ENCODE peak calls at places on chromosomes 16 and 17, in nine cellular contexts. One of them, this sample, is unnamed. For H3K4me1, the result is how much of the 10 kb centered on the place peaks cover.

GRCh38 chr16:19765860-19766553 is 47.9 kb downstream of the IQCK start:
- DNase-seq in astrocyte: no peak
- DNase-seq in psoas muscle: peak
- DNase-seq in uterus: no peak
- DNase-seq in HCT116: no peak
- DNase-seq in tibial artery: peak
- DNase-seq in transverse colon: peak
- DNase-seq in CD8-positive, alpha-beta memory T cell: no peak
- DNase-seq in small intestine: no peak
- DNase-seq in this sample: no peak

GRCh38 chr17:11366451-11366850 is 125.4 kb downstream of the SHISA6 start:
- DNase-seq in astrocyte: no peak
- DNase-seq in psoas muscle: no peak
- DNase-seq in uterus: no peak
- DNase-seq in HCT116: no peak
- DNase-seq in tibial artery: no peak
- DNase-seq in transverse colon: no peak
- DNase-seq in CD8-positive, alpha-beta memory T cell: no peak
- DNase-seq in small intestine: no peak
- DNase-seq in this sample: no peak

GRCh38 chr17:522912-523311 is 170.3 kb upstream of the RPH3AL start:
- DNase-seq in astrocyte: no peak
- DNase-seq in psoas muscle: no peak
- DNase-seq in uterus: no peak
- DNase-seq in HCT116: no peak
- DNase-seq in tibial artery: no peak
- DNase-seq in transverse colon: no peak
- DNase-seq in CD8-positive, alpha-beta memory T cell: no peak
- DNase-seq in small intestine: no peak
- DNase-seq in this sample: no peak

GRCh38 chr17:81871387-81872120 is 417 bp upstream of the ARHGDIA start:
- DNase-seq in astrocyte: peak
- DNase-seq in psoas muscle: peak
- DNase-seq in uterus: peak
- DNase-seq in HCT116: peak
- DNase-seq in tibial artery: peak
- DNase-seq in transverse colon: peak
- DNase-seq in CD8-positive, alpha-beta memory T cell: peak
- DNase-seq in small intestine: peak
- DNase-seq in this sample: peak

GRCh38 chr16:86078121-86078600 is 179.2 kb downstream of the IRF8 start:
- DNase-seq in astrocyte: peak
- DNase-seq in psoas muscle: no peak
- DNase-seq in uterus: no peak
- DNase-seq in HCT116: no peak
- DNase-seq in tibial artery: peak
- DNase-seq in transverse colon: peak
- DNase-seq in CD8-positive, alpha-beta memory T cell: no peak
- DNase-seq in small intestine: no peak
- DNase-seq in this sample: no peak

GRCh38 chr16:79801550-79802090 is 201.1 kb upstream of the MAF start:
- DNase-seq in astrocyte: peak
- DNase-seq in psoas muscle: no peak
- DNase-seq in uterus: no peak
- DNase-seq in HCT116: no peak
- DNase-seq in tibial artery: no peak
- DNase-seq in transverse colon: no peak
- DNase-seq in CD8-positive, alpha-beta memory T cell: no peak
- DNase-seq in small intestine: no peak
- DNase-seq in this sample: no peak

GRCh38 chr16:83336630-83337029 is 471.1 kb upstream of the HSBP1 start:
- DNase-seq in astrocyte: peak
- DNase-seq in psoas muscle: no peak
- DNase-seq in uterus: no peak
- DNase-seq in HCT116: no peak
- DNase-seq in tibial artery: no peak
- DNase-seq in transverse colon: no peak
- DNase-seq in CD8-positive, alpha-beta memory T cell: no peak
- DNase-seq in small intestine: no peak
- DNase-seq in this sample: no peak

GRCh38 chr16:53913082-53913870 is 209.3 kb downstream of the FTO start:
- DNase-seq in astrocyte: peak
- DNase-seq in psoas muscle: no peak
- DNase-seq in uterus: peak
- DNase-seq in HCT116: no peak
- DNase-seq in tibial artery: no peak
- DNase-seq in transverse colon: peak
- DNase-seq in CD8-positive, alpha-beta memory T cell: no peak
- DNase-seq in small intestine: no peak
- DNase-seq in this sample: no peak

GRCh38 chr16:84332975-84333684 is 35.2 kb upstream of the ATP2C2 start:
- DNase-seq in astrocyte: no peak
- DNase-seq in psoas muscle: no peak
- DNase-seq in uterus: no peak
- DNase-seq in HCT116: no peak
- DNase-seq in tibial artery: no peak
- DNase-seq in transverse colon: peak
- DNase-seq in CD8-positive, alpha-beta memory T cell: no peak
- DNase-seq in small intestine: peak
- DNase-seq in this sample: no peak

GRCh38 chr17:14092808-14093207 is 23.5 kb downstream of the COX10 start:
- DNase-seq in astrocyte: no peak
- DNase-seq in psoas muscle: no peak
- DNase-seq in uterus: no peak
- DNase-seq in HCT116: no peak
- DNase-seq in tibial artery: no peak
- DNase-seq in transverse colon: no peak
- DNase-seq in CD8-positive, alpha-beta memory T cell: no peak
- DNase-seq in small intestine: peak
- DNase-seq in this sample: no peak

GRCh38 chr17:81331527-81332043 is 36.5 kb upstream of the SLC38A10 start:
- DNase-seq in astrocyte: no peak
- DNase-seq in psoas muscle: no peak
- DNase-seq in uterus: no peak
- DNase-seq in HCT116: no peak
- DNase-seq in tibial artery: no peak
- DNase-seq in transverse colon: no peak
- DNase-seq in CD8-positive, alpha-beta memory T cell: no peak
- DNase-seq in small intestine: peak
- DNase-seq in this sample: no peak

GRCh38 chr16:56866955-56867830 is 2.2 kb downstream of the SLC12A3 start:
- DNase-seq in astrocyte: peak
- DNase-seq in psoas muscle: no peak
- DNase-seq in uterus: peak
- DNase-seq in HCT116: peak
- DNase-seq in tibial artery: no peak
- DNase-seq in transverse colon: peak
- DNase-seq in CD8-positive, alpha-beta memory T cell: peak
- DNase-seq in small intestine: peak
- DNase-seq in this sample: peak

GRCh38 chr17:66541461-66542182 is 239.2 kb downstream of the PRKCA start:
- DNase-seq in astrocyte: peak
- DNase-seq in psoas muscle: no peak
- DNase-seq in uterus: no peak
- DNase-seq in HCT116: no peak
- DNase-seq in tibial artery: no peak
- DNase-seq in transverse colon: no peak
- DNase-seq in CD8-positive, alpha-beta memory T cell: no peak
- DNase-seq in small intestine: peak
- DNase-seq in this sample: no peak

GRCh38 chr17:77317091-77317519 is 176.3 kb downstream of the SEC14L1 start:
- DNase-seq in astrocyte: no peak
- DNase-seq in psoas muscle: no peak
- DNase-seq in uterus: no peak
- DNase-seq in HCT116: no peak
- DNase-seq in tibial artery: peak
- DNase-seq in transverse colon: peak
- DNase-seq in CD8-positive, alpha-beta memory T cell: no peak
- DNase-seq in small intestine: no peak
- DNase-seq in this sample: no peak

GRCh38 chr17:77315010-77315409 is 174.2 kb downstream of the SEC14L1 start:
- DNase-seq in astrocyte: no peak
- DNase-seq in psoas muscle: no peak
- DNase-seq in uterus: no peak
- DNase-seq in HCT116: no peak
- DNase-seq in tibial artery: no peak
- DNase-seq in transverse colon: peak
- DNase-seq in CD8-positive, alpha-beta memory T cell: no peak
- DNase-seq in small intestine: no peak
- DNase-seq in this sample: no peak

GRCh38 chr17:77316651-77317050 is 175.9 kb downstream of the SEC14L1 start:
- DNase-seq in astrocyte: no peak
- DNase-seq in psoas muscle: no peak
- DNase-seq in uterus: no peak
- DNase-seq in HCT116: no peak
- DNase-seq in tibial artery: no peak
- DNase-seq in transverse colon: peak
- DNase-seq in CD8-positive, alpha-beta memory T cell: no peak
- DNase-seq in small intestine: no peak
- DNase-seq in this sample: no peak

GRCh38 chr17:77315551-77316190 is 174.9 kb downstream of the SEC14L1 start:
- DNase-seq in astrocyte: no peak
- DNase-seq in psoas muscle: no peak
- DNase-seq in uterus: no peak
- DNase-seq in HCT116: no peak
- DNase-seq in tibial artery: peak
- DNase-seq in transverse colon: peak
- DNase-seq in CD8-positive, alpha-beta memory T cell: no peak
- DNase-seq in small intestine: no peak
- DNase-seq in this sample: no peak

DNA sequence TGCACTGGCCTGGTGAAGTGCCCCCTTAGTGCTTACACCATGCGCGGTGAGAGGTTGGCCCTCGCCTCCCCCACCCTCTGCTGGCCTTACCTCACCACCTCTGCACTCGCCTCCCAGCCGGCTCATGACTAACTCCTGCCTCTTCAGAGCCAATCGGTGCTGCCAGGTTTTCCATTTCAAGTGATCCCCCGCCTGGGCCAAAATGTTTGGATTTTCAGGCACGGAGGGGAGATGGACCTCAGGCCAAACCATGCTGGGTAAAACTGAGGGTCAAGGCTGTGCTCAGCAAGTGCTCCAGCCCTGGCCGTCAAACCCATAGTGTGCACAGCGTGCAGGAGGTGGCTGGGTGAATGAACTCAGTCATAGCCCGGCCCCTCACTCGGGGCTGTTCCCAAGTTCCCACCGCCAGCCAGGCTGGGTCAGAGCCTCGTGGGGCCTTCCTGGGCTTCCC is 175.4 kb downstream of the SEC14L1 start:
- DNase-seq in astrocyte: peak
- DNase-seq in psoas muscle: peak
- DNase-seq in uterus: peak
- DNase-seq in HCT116: no peak
- DNase-seq in tibial artery: peak
- DNase-seq in transverse colon: peak
- DNase-seq in CD8-positive, alpha-beta memory T cell: no peak
- DNase-seq in small intestine: no peak
- DNase-seq in this sample: no peak
- H3K4me1 ChIP-seq in astrocyte: half or more
- H3K4me1 ChIP-seq in psoas muscle: under half
- H3K4me1 ChIP-seq in uterus: under half
- H3K4me1 ChIP-seq in HCT116: under half
- H3K4me1 ChIP-seq in tibial artery: under half
- H3K4me1 ChIP-seq in transverse colon: under half
- H3K4me1 ChIP-seq in CD8-positive, alpha-beta memory T cell: under half
- H3K4me1 ChIP-seq in small intestine: under half
- H3K4me1 ChIP-seq in this sample: under half

GRCh38 chr16:74578838-74579237 is 28.1 kb downstream of the GLG1 start:
- DNase-seq in astrocyte: no peak
- DNase-seq in psoas muscle: no peak
- DNase-seq in uterus: no peak
- DNase-seq in HCT116: no peak
- DNase-seq in tibial artery: no peak
- DNase-seq in transverse colon: no peak
- DNase-seq in CD8-positive, alpha-beta memory T cell: no peak
- DNase-seq in small intestine: no peak
- DNase-seq in this sample: no peak

GRCh38 chr16:74578433-74578832 is 28.5 kb downstream of the GLG1 start:
- DNase-seq in astrocyte: no peak
- DNase-seq in psoas muscle: no peak
- DNase-seq in uterus: no peak
- DNase-seq in HCT116: peak
- DNase-seq in tibial artery: no peak
- DNase-seq in transverse colon: no peak
- DNase-seq in CD8-positive, alpha-beta memory T cell: no peak
- DNase-seq in small intestine: no peak
- DNase-seq in this sample: no peak

GRCh38 chr16:74575805-74576643 is 30.9 kb downstream of the GLG1 start:
- DNase-seq in astrocyte: no peak
- DNase-seq in psoas muscle: no peak
- DNase-seq in uterus: no peak
- DNase-seq in HCT116: no peak
- DNase-seq in tibial artery: no peak
- DNase-seq in transverse colon: no peak
- DNase-seq in CD8-positive, alpha-beta memory T cell: no peak
- DNase-seq in small intestine: no peak
- DNase-seq in this sample: no peak

GRCh38 chr16:74575175-74575804 is 31.6 kb downstream of the GLG1 start:
- DNase-seq in astrocyte: no peak
- DNase-seq in psoas muscle: no peak
- DNase-seq in uterus: no peak
- DNase-seq in HCT116: no peak
- DNase-seq in tibial artery: no peak
- DNase-seq in transverse colon: no peak
- DNase-seq in CD8-positive, alpha-beta memory T cell: no peak
- DNase-seq in small intestine: no peak
- DNase-seq in this sample: no peak

GRCh38 chr16:74577882-74578366 is 29.0 kb downstream of the GLG1 start:
- DNase-seq in astrocyte: peak
- DNase-seq in psoas muscle: no peak
- DNase-seq in uterus: no peak
- DNase-seq in HCT116: peak
- DNase-seq in tibial artery: no peak
- DNase-seq in transverse colon: no peak
- DNase-seq in CD8-positive, alpha-beta memory T cell: no peak
- DNase-seq in small intestine: no peak
- DNase-seq in this sample: no peak
- H3K27ac ChIP-seq in astrocyte: peak
- H3K27ac ChIP-seq in psoas muscle: peak
- H3K27ac ChIP-seq in uterus: no peak
- H3K27ac ChIP-seq in HCT116: peak
- H3K27ac ChIP-seq in tibial artery: no peak
- H3K27ac ChIP-seq in transverse colon: no peak
- H3K27ac ChIP-seq in CD8-positive, alpha-beta memory T cell: no peak
- H3K27ac ChIP-seq in small intestine: no peak
- H3K27ac ChIP-seq in this sample: peak

GRCh38 chr17:6019959-6020358 is 50.2 kb upstream of the WSCD1 start:
- DNase-seq in astrocyte: no peak
- DNase-seq in psoas muscle: no peak
- DNase-seq in uterus: no peak
- DNase-seq in HCT116: no peak
- DNase-seq in tibial artery: no peak
- DNase-seq in transverse colon: no peak
- DNase-seq in CD8-positive, alpha-beta memory T cell: no peak
- DNase-seq in small intestine: no peak
- DNase-seq in this sample: no peak
- H3K4me1 ChIP-seq in astrocyte: under half
- H3K4me1 ChIP-seq in psoas muscle: under half
- H3K4me1 ChIP-seq in uterus: under half
- H3K4me1 ChIP-seq in HCT116: under half
- H3K4me1 ChIP-seq in tibial artery: under half
- H3K4me1 ChIP-seq in transverse colon: under half
- H3K4me1 ChIP-seq in CD8-positive, alpha-beta memory T cell: under half
- H3K4me1 ChIP-seq in small intestine: under half
- H3K4me1 ChIP-seq in this sample: under half

GRCh38 chr17:37736428-37736827 is 8.4 kb downstream of the HNF1B start:
- DNase-seq in astrocyte: no peak
- DNase-seq in psoas muscle: no peak
- DNase-seq in uterus: no peak
- DNase-seq in HCT116: no peak
- DNase-seq in tibial artery: no peak
- DNase-seq in transverse colon: no peak
- DNase-seq in CD8-positive, alpha-beta memory T cell: no peak
- DNase-seq in small intestine: no peak
- DNase-seq in this sample: no peak
- H3K27ac ChIP-seq in astrocyte: no peak
- H3K27ac ChIP-seq in psoas muscle: no peak
- H3K27ac ChIP-seq in uterus: no peak
- H3K27ac ChIP-seq in HCT116: no peak
- H3K27ac ChIP-seq in tibial artery: no peak
- H3K27ac ChIP-seq in transverse colon: no peak
- H3K27ac ChIP-seq in CD8-positive, alpha-beta memory T cell: no peak
- H3K27ac ChIP-seq in small intestine: no peak
- H3K27ac ChIP-seq in this sample: no peak